ENCODE peak calls at places on chromosome X, in five cellular contexts. One of them, this sample, is unnamed.

GRCh38 chrX:132219343-132219768 is at the start of gene RAP2C:
- DNase-seq in psoas muscle: peak
- DNase-seq in cardiac muscle cell: peak
- DNase-seq in mammary epithelial cell: peak
- DNase-seq in fibroblast of lung: peak
- DNase-seq in this sample: peak

GRCh38 chrX:43333543-43333942 is 322.6 kb upstream of the MAOA start:
- DNase-seq in mammary epithelial cell: no peak
- DNase-seq in psoas muscle: no peak
- DNase-seq in cardiac muscle cell: peak
- DNase-seq in fibroblast of lung: no peak
- DNase-seq in this sample: no peak

GRCh38 chrX:40877869-40878268 is 142.5 kb upstream of the MED14 start:
- DNase-seq in psoas muscle: no peak
- DNase-seq in fibroblast of lung: peak
- DNase-seq in mammary epithelial cell: peak
- DNase-seq in cardiac muscle cell: peak
- DNase-seq in this sample: no peak

GRCh38 chrX:39431893-39432292 is 630.6 kb downstream of the MID1IP1 start:
- DNase-seq in mammary epithelial cell: no peak
- DNase-seq in psoas muscle: no peak
- DNase-seq in cardiac muscle cell: no peak
- DNase-seq in fibroblast of lung: no peak
- DNase-seq in this sample: no peak

GRCh38 chrX:69137371-69137881 is 27.8 kb downstream of the PJA1 start:
- DNase-seq in psoas muscle: no peak
- DNase-seq in cardiac muscle cell: peak
- DNase-seq in fibroblast of lung: peak
- DNase-seq in mammary epithelial cell: no peak
- DNase-seq in this sample: no peak

GRCh38 chrX:48025561-48025960 is 18.8 kb downstream of the SPACA5 start:
- DNase-seq in cardiac muscle cell: peak
- DNase-seq in mammary epithelial cell: peak
- DNase-seq in psoas muscle: no peak
- DNase-seq in fibroblast of lung: peak
- DNase-seq in this sample: peak

GRCh38 chrX:23435575-23435974 is 100.9 kb downstream of the PTCHD1 start:
- DNase-seq in psoas muscle: no peak
- DNase-seq in cardiac muscle cell: no peak
- DNase-seq in fibroblast of lung: peak
- DNase-seq in mammary epithelial cell: no peak
- DNase-seq in this sample: no peak

GRCh38 chrX:71652405-71652804 is 14.9 kb upstream of the LOC101059915 start:
- DNase-seq in psoas muscle: no peak
- DNase-seq in cardiac muscle cell: peak
- DNase-seq in mammary epithelial cell: peak
- DNase-seq in fibroblast of lung: peak
- DNase-seq in this sample: peak

GRCh38 chrX:132077414-132077813 is 50.4 kb downstream of the FRMD7 start:
- DNase-seq in psoas muscle: no peak
- DNase-seq in fibroblast of lung: no peak
- DNase-seq in cardiac muscle cell: no peak
- DNase-seq in mammary epithelial cell: no peak
- DNase-seq in this sample: no peak

GRCh38 chrX:23822397-23822796 is 39.4 kb downstream of the SAT1 start:
- DNase-seq in mammary epithelial cell: no peak
- DNase-seq in psoas muscle: no peak
- DNase-seq in fibroblast of lung: peak
- DNase-seq in cardiac muscle cell: no peak
- DNase-seq in this sample: no peak

GRCh38 chrX:42714981-42715688 is 62.8 kb downstream of the PPP1R2C start:
- DNase-seq in cardiac muscle cell: peak
- DNase-seq in fibroblast of lung: peak
- DNase-seq in psoas muscle: no peak
- DNase-seq in mammary epithelial cell: peak
- DNase-seq in this sample: peak

GRCh38 chrX:3184176-3184930 is 143.1 kb downstream of the ARSF start:
- DNase-seq in fibroblast of lung: peak
- DNase-seq in psoas muscle: no peak
- DNase-seq in cardiac muscle cell: peak
- DNase-seq in mammary epithelial cell: no peak
- DNase-seq in this sample: no peak

GRCh38 chrX:150361070-150361776 is 1.9 kb upstream of the MAMLD1 start:
- DNase-seq in mammary epithelial cell: peak
- DNase-seq in fibroblast of lung: peak
- DNase-seq in psoas muscle: peak
- DNase-seq in cardiac muscle cell: no peak
- DNase-seq in this sample: no peak

GRCh38 chrX:129577473-129577872 is 37.4 kb downstream of the OCRL start:
- DNase-seq in cardiac muscle cell: peak
- DNase-seq in fibroblast of lung: peak
- DNase-seq in psoas muscle: no peak
- DNase-seq in mammary epithelial cell: peak
- DNase-seq in this sample: peak

GRCh38 chrX:110175146-110175545 is 142.7 kb downstream of the AMMECR1 start:
- DNase-seq in psoas muscle: no peak
- DNase-seq in cardiac muscle cell: no peak
- DNase-seq in mammary epithelial cell: no peak
- DNase-seq in fibroblast of lung: no peak
- DNase-seq in this sample: no peak

GRCh38 chrX:45762699-45763647 is 562.3 kb upstream of the DIPK2B start:
- DNase-seq in cardiac muscle cell: no peak
- DNase-seq in mammary epithelial cell: peak
- DNase-seq in fibroblast of lung: no peak
- DNase-seq in psoas muscle: no peak
- DNase-seq in this sample: no peak

GRCh38 chrX:32618154-32618553 is 593.2 kb downstream of the DMD start:
- DNase-seq in mammary epithelial cell: no peak
- DNase-seq in cardiac muscle cell: no peak
- DNase-seq in psoas muscle: no peak
- DNase-seq in fibroblast of lung: no peak
- DNase-seq in this sample: no peak

GRCh38 chrX:77264490-77264889 is 182.7 kb upstream of the FGF16 start:
- DNase-seq in cardiac muscle cell: no peak
- DNase-seq in psoas muscle: no peak
- DNase-seq in fibroblast of lung: no peak
- DNase-seq in mammary epithelial cell: no peak
- DNase-seq in this sample: no peak

GRCh38 chrX:132957211-132958085 is 981 bp downstream of the HS6ST2 start:
- DNase-seq in fibroblast of lung: peak
- DNase-seq in mammary epithelial cell: no peak
- DNase-seq in psoas muscle: no peak
- DNase-seq in cardiac muscle cell: peak
- DNase-seq in this sample: peak

DNA sequence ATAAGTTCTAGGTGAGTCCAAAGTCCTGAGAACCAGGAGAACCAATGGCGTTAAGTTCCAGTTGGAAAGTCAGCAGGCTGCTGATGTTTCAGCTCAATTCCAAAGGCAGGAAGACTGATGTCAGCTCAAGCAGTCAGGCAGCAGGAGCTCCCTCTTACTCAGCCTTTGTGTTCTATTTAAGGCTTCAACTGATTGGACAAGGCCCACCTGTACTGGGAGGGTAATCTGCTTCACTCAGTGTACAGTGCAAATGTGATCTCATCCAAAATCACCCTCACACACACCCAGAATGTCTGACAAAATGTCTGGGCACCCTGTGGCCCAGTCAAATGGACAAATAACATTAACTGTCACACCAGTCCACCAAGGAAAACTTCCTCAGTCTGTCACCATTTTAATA is 30.7 kb upstream of the TBL1X start:
- DNase-seq in fibroblast of lung: peak
- DNase-seq in psoas muscle: no peak
- DNase-seq in cardiac muscle cell: no peak
- DNase-seq in mammary epithelial cell: no peak
- DNase-seq in this sample: no peak
- H3K27ac ChIP-seq in fibroblast of lung: no peak
- H3K27ac ChIP-seq in psoas muscle: no peak
- H3K27ac ChIP-seq in cardiac muscle cell: no peak
- H3K27ac ChIP-seq in mammary epithelial cell: no peak
- H3K27ac ChIP-seq in this sample: no peak

DNA sequence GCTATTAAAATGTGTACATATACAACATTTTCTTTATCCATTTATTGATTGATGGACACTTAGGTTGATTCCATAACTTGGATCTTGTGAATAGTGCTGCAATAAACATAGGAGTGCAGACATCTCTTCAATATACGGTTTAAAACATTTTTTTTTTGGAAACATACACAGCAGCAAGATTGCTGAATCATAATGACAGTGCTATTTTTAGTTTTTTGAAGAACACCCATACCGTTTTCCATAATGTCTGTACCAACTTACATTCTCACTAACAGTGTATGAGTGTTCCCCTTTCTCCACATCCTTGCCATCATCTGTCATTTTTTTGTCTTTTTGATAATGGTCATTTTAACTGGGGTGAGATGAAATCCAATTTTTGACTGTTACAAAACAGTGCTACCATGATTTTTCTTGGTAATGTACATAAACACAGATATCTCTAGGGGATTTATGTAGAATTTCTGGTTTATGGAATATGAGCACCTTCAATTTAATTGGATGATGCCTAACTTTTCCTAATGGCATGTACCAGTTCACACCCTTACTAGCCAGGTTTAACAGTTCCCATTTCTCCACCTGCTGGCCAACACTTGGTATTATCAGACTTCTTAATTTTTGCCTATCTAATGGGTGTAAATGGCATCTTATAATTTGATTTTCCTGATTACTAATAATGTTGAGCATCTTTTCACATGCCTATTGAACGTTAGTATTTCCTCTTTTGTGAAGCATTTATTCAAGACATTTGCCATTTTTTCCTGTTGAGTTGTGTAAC is 21.0 kb upstream of the TMSB15B start:
- DNase-seq in psoas muscle: no peak
- DNase-seq in cardiac muscle cell: peak
- DNase-seq in mammary epithelial cell: peak
- DNase-seq in fibroblast of lung: peak
- DNase-seq in this sample: peak
- TF ChIP-seq CTCF in psoas muscle: peak
- TF ChIP-seq CTCF in cardiac muscle cell: peak
- TF ChIP-seq CTCF in mammary epithelial cell: peak
- TF ChIP-seq CTCF in fibroblast of lung: peak
- TF ChIP-seq CTCF in this sample: peak

GRCh38 chrX:141341341-141341740 is 99.0 kb upstream of the SPANXC start:
- DNase-seq in psoas muscle: no peak
- DNase-seq in cardiac muscle cell: peak
- DNase-seq in fibroblast of lung: peak
- DNase-seq in mammary epithelial cell: peak
- DNase-seq in this sample: peak
- H3K27ac ChIP-seq in psoas muscle: no peak
- H3K27ac ChIP-seq in cardiac muscle cell: no peak
- H3K27ac ChIP-seq in fibroblast of lung: peak
- H3K27ac ChIP-seq in mammary epithelial cell: no peak
- H3K27ac ChIP-seq in this sample: no peak

GRCh38 chrX:15977644-15978043 is 123.0 kb upstream of the AP1S2 start:
- DNase-seq in psoas muscle: no peak
- DNase-seq in cardiac muscle cell: no peak
- DNase-seq in mammary epithelial cell: no peak
- DNase-seq in fibroblast of lung: no peak
- DNase-seq in this sample: no peak

GRCh38 chrX:15973941-15974340 is 119.3 kb upstream of the AP1S2 start:
- DNase-seq in cardiac muscle cell: peak
- DNase-seq in fibroblast of lung: no peak
- DNase-seq in mammary epithelial cell: no peak
- DNase-seq in psoas muscle: peak
- DNase-seq in this sample: no peak

GRCh38 chrX:15971696-15972095 is 117.1 kb upstream of the AP1S2 start:
- DNase-seq in psoas muscle: no peak
- DNase-seq in cardiac muscle cell: no peak
- DNase-seq in mammary epithelial cell: no peak
- DNase-seq in fibroblast of lung: no peak
- DNase-seq in this sample: no peak

GRCh38 chrX:15973299-15973698 is 118.7 kb upstream of the AP1S2 start:
- DNase-seq in cardiac muscle cell: peak
- DNase-seq in psoas muscle: no peak
- DNase-seq in mammary epithelial cell: peak
- DNase-seq in fibroblast of lung: peak
- DNase-seq in this sample: peak
- TF ChIP-seq CTCF in cardiac muscle cell: peak
- TF ChIP-seq CTCF in psoas muscle: peak
- TF ChIP-seq CTCF in mammary epithelial cell: peak
- TF ChIP-seq CTCF in fibroblast of lung: peak
- TF ChIP-seq CTCF in this sample: no peak

GRCh38 chrX:153816821-153817220 is 13.5 kb downstream of the PDZD4 start:
- DNase-seq in mammary epithelial cell: no peak
- DNase-seq in fibroblast of lung: no peak
- DNase-seq in cardiac muscle cell: peak
- DNase-seq in psoas muscle: no peak
- DNase-seq in this sample: no peak
- H3K27ac ChIP-seq in mammary epithelial cell: no peak
- H3K27ac ChIP-seq in fibroblast of lung: no peak
- H3K27ac ChIP-seq in cardiac muscle cell: no peak
- H3K27ac ChIP-seq in psoas muscle: no peak
- H3K27ac ChIP-seq in this sample: no peak

GRCh38 chrX:50903387-50904027 is 7.0 kb upstream of the BMP15 start:
- DNase-seq in mammary epithelial cell: peak
- DNase-seq in psoas muscle: no peak
- DNase-seq in cardiac muscle cell: peak
- DNase-seq in fibroblast of lung: peak
- DNase-seq in this sample: peak
- TF ChIP-seq CTCF in mammary epithelial cell: peak
- TF ChIP-seq CTCF in psoas muscle: peak
- TF ChIP-seq CTCF in cardiac muscle cell: peak
- TF ChIP-seq CTCF in fibroblast of lung: peak
- TF ChIP-seq CTCF in this sample: peak

DNA sequence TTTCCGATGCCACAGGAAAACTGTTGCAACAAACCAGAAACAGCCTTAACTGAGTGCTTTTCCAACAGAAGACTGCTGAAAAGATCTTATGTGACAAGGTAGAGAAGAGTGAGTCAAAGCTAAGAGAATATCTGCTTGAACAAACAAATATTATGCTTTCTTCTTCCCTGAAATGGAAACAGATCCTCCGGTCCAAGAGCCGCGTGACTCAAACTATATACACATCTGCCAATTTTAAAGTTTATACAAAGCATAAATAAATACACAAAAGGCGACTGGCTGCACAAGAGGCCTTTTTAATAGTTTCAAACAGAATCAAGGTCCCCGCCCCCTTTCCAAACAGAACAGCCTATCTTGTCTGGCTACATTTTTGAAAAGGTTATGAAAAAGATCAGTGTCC is 329.7 kb upstream of the F9 start:
- DNase-seq in cardiac muscle cell: no peak
- DNase-seq in fibroblast of lung: peak
- DNase-seq in psoas muscle: no peak
- DNase-seq in mammary epithelial cell: no peak
- DNase-seq in this sample: no peak
- H3K27ac ChIP-seq in cardiac muscle cell: no peak
- H3K27ac ChIP-seq in fibroblast of lung: no peak
- H3K27ac ChIP-seq in psoas muscle: peak
- H3K27ac ChIP-seq in mammary epithelial cell: no peak
- H3K27ac ChIP-seq in this sample: no peak

GRCh38 chrX:73847991-73848390 is 285.0 kb downstream of the CHIC1 start:
- DNase-seq in cardiac muscle cell: peak
- DNase-seq in fibroblast of lung: no peak
- DNase-seq in mammary epithelial cell: no peak
- DNase-seq in psoas muscle: no peak
- DNase-seq in this sample: no peak
- TF ChIP-seq CTCF in cardiac muscle cell: no peak
- TF ChIP-seq CTCF in fibroblast of lung: no peak
- TF ChIP-seq CTCF in mammary epithelial cell: no peak
- TF ChIP-seq CTCF in psoas muscle: no peak
- TF ChIP-seq CTCF in this sample: no peak